ENCODE peak calls at places on chromosomes 3 and 15, in seven cellular contexts. Y is natural killer cell, L is thoracic aorta, T is OCI-LY7, Z is GM23338, D is H9, O is activated B cell treated with CpG ODN at 0.5 μM for 24 hours. J is an unnamed sample.

GRCh38 chr3:52171577-52172261 is 17.5 kb upstream of the POC1A start:
- DNase-seq in Y (no peak), L (no peak), T (no peak), Z (no peak), D (no peak), O (no peak), J (no peak)

GRCh38 chr3:195015021-195015420 is 255.9 kb downstream of the XXYLT1 start:
- DNase-seq in Y (no peak), L (no peak), T (no peak), Z (no peak), D (no peak), O (no peak), J (no peak)

GRCh38 chr15:69092159-69092558 is 68.3 kb upstream of the GLCE start:
- DNase-seq in Y (no peak), L (no peak), T (no peak), Z (no peak), D (no peak), O (no peak), J (no peak)

GRCh38 chr15:82548700-82549099 is 8.4 kb upstream of the RPS17 start:
- DNase-seq in Y (no peak), L (no peak), T (no peak), Z (no peak), D (no peak), O (no peak), J (no peak)

GRCh38 chr15:79455361-79455760 is 23.2 kb downstream of the MINAR1 start:
- DNase-seq in Y (no peak), L (no peak), T (no peak), Z (no peak), D (no peak), O (no peak), J (no peak)

GRCh38 chr15:49313650-49314049 is 109.4 kb upstream of the FGF7 start:
- DNase-seq in Y (no peak), L (no peak), T (no peak), Z (no peak), D (no peak), O (no peak), J (no peak)

GRCh38 chr15:63203451-63204090 is 14.2 kb downstream of the RAB8B start:
- DNase-seq in Y (peak; percentile 63), L (no peak), T (peak; percentile 33), Z (no peak), D (no peak), O (no peak), J (peak; percentile 51)

GRCh38 chr15:62125763-62126162 is 39.3 kb downstream of the C2CD4B start:
- DNase-seq in Y (no peak), L (no peak), T (peak; percentile 5), Z (no peak), D (no peak), O (no peak), J (no peak)

GRCh38 chr3:161644871-161645636 is 148.4 kb downstream of the OTOL1 start:
- DNase-seq in Y (no peak), L (no peak), T (no peak), Z (no peak), D (no peak), O (no peak), J (no peak)

GRCh38 chr3:106013971-106014370 is 145.2 kb upstream of the CBLB start:
- DNase-seq in Y (no peak), L (no peak), T (no peak), Z (no peak), D (no peak), O (no peak), J (peak; percentile 50)

GRCh38 chr3:76024640-76025039 is 239.3 kb upstream of the ZNF717 start:
- DNase-seq in Y (no peak), L (no peak), T (peak; percentile 3), Z (peak; percentile 70), D (no peak), O (no peak), J (no peak)

GRCh38 chr15:64138542-64138941 is 13.0 kb upstream of the SNX22 start:
- DNase-seq in Y (no peak), L (no peak), T (no peak), Z (no peak), D (no peak), O (no peak), J (no peak)

GRCh38 chr3:165212580-165212979 is 16.4 kb upstream of the SLITRK3 start:
- DNase-seq in Y (no peak), L (no peak), T (no peak), Z (no peak), D (no peak), O (no peak), J (no peak)

GRCh38 chr3:165206454-165207266 is 10.5 kb upstream of the SLITRK3 start:
- DNase-seq in Y (no peak), L (no peak), T (peak; percentile 45), Z (peak; percentile 89), D (peak; percentile 84), O (no peak), J (no peak)

GRCh38 chr3:165211749-165212148 is 15.6 kb upstream of the SLITRK3 start:
- DNase-seq in Y (no peak), L (no peak), T (no peak), Z (no peak), D (no peak), O (no peak), J (no peak)

GRCh38 chr3:165210727-165211126 is 14.5 kb upstream of the SLITRK3 start:
- DNase-seq in Y (no peak), L (no peak), T (no peak), Z (no peak), D (no peak), O (no peak), J (no peak)

DNA sequence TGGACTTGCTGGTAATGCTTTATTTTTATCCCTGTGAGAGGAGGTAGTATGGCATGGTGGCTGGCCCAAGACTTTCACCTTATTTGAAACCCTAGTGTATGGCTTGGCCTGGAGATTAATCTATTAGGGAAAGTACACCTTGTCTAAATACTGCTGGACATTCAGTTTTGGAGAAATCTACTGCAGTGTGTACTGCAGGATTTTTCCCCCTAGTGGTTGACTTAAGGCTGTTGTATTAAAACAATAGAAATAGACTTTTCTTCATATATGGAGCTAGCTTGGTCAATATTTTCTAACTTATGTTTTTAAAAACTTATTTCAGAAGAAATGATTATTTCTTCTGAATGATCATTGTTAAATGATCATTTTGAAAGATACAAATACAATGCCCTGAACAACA is 13.9 kb upstream of the SLITRK3 start:
- DNase-seq in Y (no peak), L (no peak), T (no peak), Z (peak; percentile 13), D (no peak), O (no peak), J (no peak)
- TF ChIP-seq CTCF in Y (no peak), L (peak; percentile 31), T (peak; percentile 48), Z (no peak), D (peak; percentile 56), O (no peak), J (no peak)

DNA sequence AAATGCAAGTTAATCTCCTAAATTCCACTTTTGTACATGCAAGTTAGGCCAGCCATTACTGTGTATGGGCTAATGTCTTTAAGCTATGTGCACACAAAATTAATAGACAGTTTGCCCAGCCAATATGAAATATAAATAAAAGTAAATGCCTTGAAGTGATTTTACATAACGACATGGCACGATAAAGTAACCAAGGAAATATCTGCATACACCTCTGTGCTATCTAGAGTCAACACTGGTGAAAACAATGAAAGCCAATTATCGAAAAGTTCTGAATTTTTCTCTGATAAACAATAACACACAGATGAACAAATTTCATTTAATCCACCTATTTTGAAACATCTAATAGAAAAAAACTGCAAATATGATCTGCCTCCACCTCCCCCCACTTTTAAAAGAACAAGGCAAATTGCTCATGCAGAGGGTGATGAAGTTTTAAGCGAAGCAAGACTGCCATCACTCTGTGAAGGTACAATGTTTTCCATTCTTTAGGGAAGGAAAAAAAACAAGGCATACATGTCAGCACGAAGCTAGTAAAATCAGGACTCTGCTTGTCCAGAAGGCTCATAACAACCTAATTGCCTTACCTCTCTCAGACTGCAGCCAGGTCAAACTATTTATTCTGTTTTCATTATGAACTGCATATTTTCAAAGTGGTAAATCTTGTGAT is 317.7 kb downstream of the MECOM start:
- DNase-seq in Y (no peak), L (no peak), T (no peak), Z (no peak), D (no peak), O (no peak), J (no peak)
- TF ChIP-seq CTCF in Y (no peak), L (no peak), T (no peak), Z (peak; percentile 24), D (no peak), O (no peak), J (no peak)

DNA sequence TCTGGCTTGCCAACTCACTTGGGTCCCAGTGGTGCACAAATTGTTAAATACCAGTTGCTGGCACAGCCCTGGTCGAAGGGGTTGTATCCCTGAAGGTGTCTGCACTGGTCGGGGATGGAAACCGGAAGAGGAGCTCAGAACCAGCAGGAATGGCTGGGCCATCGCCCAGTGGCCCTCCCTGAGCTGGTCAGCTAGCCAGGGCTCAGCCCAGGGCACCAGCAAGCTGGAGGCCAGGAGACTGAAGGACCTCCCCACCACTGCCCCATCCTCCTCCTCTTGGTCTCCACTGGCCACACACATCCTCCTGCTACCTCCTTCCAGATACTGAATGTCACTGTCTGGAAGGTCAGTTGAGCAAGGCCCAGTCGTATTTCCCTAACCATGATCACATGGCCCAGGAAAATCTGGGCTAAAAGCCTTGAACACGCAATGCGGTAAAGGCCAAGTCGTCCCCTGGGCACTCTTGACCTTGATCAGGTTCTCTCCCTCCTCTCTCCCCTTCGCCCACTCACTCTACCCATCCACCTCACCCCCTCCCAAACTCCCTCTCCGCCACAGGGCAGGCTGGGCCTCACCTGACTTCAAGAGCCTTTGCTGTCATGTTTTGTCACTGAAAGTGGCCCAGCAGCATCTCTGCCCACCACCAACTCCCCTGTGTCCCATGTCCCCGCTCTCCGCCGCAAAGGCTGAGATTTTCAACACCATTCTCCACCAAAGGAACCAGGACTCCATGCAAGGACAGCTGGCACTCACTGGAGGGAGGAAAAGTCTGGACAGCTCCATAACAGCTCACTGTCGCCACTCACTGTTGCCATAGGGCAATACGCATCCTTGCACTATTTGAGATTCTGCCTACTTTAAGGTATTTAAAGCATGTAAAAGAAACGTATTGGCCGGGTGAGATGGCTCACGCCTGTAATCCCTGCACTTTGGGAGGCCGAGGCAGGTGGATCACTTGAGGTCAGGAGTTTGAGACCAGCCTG is 12.1 kb downstream of the ZDHHC19 start:
- DNase-seq in Y (no peak), L (no peak), T (peak; percentile 18), Z (peak; percentile 64), D (no peak), O (no peak), J (no peak)
- TF ChIP-seq CTCF in Y (no peak), L (no peak), T (peak; percentile 42), Z (peak; percentile 64), D (peak; percentile 49), O (no peak), J (no peak)

GRCh38 chr3:45948409-45948808 is 5.1 kb downstream of the CXCR6 start:
- DNase-seq in Y (no peak), L (no peak), T (no peak), Z (no peak), D (no peak), O (no peak), J (no peak)

GRCh38 chr3:45947361-45947760 is 4.1 kb downstream of the CXCR6 start:
- DNase-seq in Y (no peak), L (no peak), T (no peak), Z (no peak), D (no peak), O (no peak), J (no peak)

GRCh38 chr3:45946875-45947274 is 3.6 kb downstream of the CXCR6 start:
- DNase-seq in Y (no peak), L (no peak), T (no peak), Z (no peak), D (no peak), O (no peak), J (no peak)

GRCh38 chr3:45944830-45945620 is 1.8 kb downstream of the CXCR6 start:
- DNase-seq in Y (no peak), L (no peak), T (no peak), Z (no peak), D (no peak), O (no peak), J (no peak)

GRCh38 chr3:45946307-45946706 is 3.0 kb downstream of the CXCR6 start:
- DNase-seq in Y (no peak), L (no peak), T (no peak), Z (no peak), D (no peak), O (no peak), J (no peak)
- TF ChIP-seq CTCF in Y (no peak), L (no peak), T (no peak), Z (no peak), D (no peak), O (no peak), J (no peak)

J was measured in CD14-positive monocyte.